ENCODE peak calls at places on chromosomes 3 and 15, in five cellular contexts. One of them, this sample, is unnamed. For H3K4me1, the result is how much of the 10 kb centered on the place peaks cover.

GRCh38 chr3:98032881-98033280 is 2.2 kb downstream of the GABRR3 start:
- DNase-seq in A549: no peak
- DNase-seq in HepG2: no peak
- DNase-seq in GM12878: no peak
- DNase-seq in K562: no peak
- DNase-seq in this sample: no peak

GRCh38 chr3:156605686-156606605 is 51.0 kb upstream of the SSR3 start:
- DNase-seq in A549: no peak
- DNase-seq in HepG2: no peak
- DNase-seq in GM12878: no peak
- DNase-seq in K562: peak
- DNase-seq in this sample: peak

GRCh38 chr3:102057781-102058421 is 208.6 kb downstream of the NFKBIZ start:
- DNase-seq in A549: no peak
- DNase-seq in HepG2: no peak
- DNase-seq in GM12878: peak
- DNase-seq in K562: no peak
- DNase-seq in this sample: no peak

GRCh38 chr3:164222200-164222599 is 856.1 kb downstream of the SI start:
- DNase-seq in A549: no peak
- DNase-seq in HepG2: no peak
- DNase-seq in GM12878: no peak
- DNase-seq in K562: no peak
- DNase-seq in this sample: no peak

GRCh38 chr3:30286007-30286669 is 320.3 kb upstream of the TGFBR2 start:
- DNase-seq in A549: peak
- DNase-seq in HepG2: no peak
- DNase-seq in GM12878: no peak
- DNase-seq in K562: no peak
- DNase-seq in this sample: no peak

GRCh38 chr15:61989698-61990097 is 70.5 kb downstream of the VPS13C start:
- DNase-seq in A549: no peak
- DNase-seq in HepG2: no peak
- DNase-seq in GM12878: no peak
- DNase-seq in K562: peak
- DNase-seq in this sample: no peak

GRCh38 chr15:62415498-62415897 is 250.4 kb upstream of the C2CD4B start:
- DNase-seq in A549: no peak
- DNase-seq in HepG2: no peak
- DNase-seq in GM12878: no peak
- DNase-seq in K562: no peak
- DNase-seq in this sample: no peak

GRCh38 chr15:66593219-66593780 is 27.5 kb upstream of the LCTL start:
- DNase-seq in A549: no peak
- DNase-seq in HepG2: no peak
- DNase-seq in GM12878: no peak
- DNase-seq in K562: no peak
- DNase-seq in this sample: no peak

GRCh38 chr3:195033531-195034091 is 237.3 kb downstream of the XXYLT1 start:
- DNase-seq in A549: no peak
- DNase-seq in HepG2: peak
- DNase-seq in GM12878: no peak
- DNase-seq in K562: no peak
- DNase-seq in this sample: no peak

GRCh38 chr3:72018339-72018984 is 233.5 kb upstream of the PROK2 start:
- DNase-seq in A549: no peak
- DNase-seq in HepG2: no peak
- DNase-seq in GM12878: no peak
- DNase-seq in K562: peak
- DNase-seq in this sample: no peak

GRCh38 chr3:56915969-56916586 is 114.3 kb upstream of the ARHGEF3 start:
- DNase-seq in A549: no peak
- DNase-seq in HepG2: no peak
- DNase-seq in GM12878: peak
- DNase-seq in K562: peak
- DNase-seq in this sample: peak

GRCh38 chr3:141114816-141115458 is 63.8 kb downstream of the SPSB4 start:
- DNase-seq in A549: peak
- DNase-seq in HepG2: peak
- DNase-seq in GM12878: no peak
- DNase-seq in K562: peak
- DNase-seq in this sample: peak

GRCh38 chr3:27914199-27914598 is 192.1 kb upstream of the EOMES start:
- DNase-seq in A549: peak
- DNase-seq in HepG2: peak
- DNase-seq in GM12878: no peak
- DNase-seq in K562: no peak
- DNase-seq in this sample: peak

GRCh38 chr15:72146934-72147333 is 28.7 kb downstream of the SENP8 start:
- DNase-seq in A549: no peak
- DNase-seq in HepG2: no peak
- DNase-seq in GM12878: no peak
- DNase-seq in K562: no peak
- DNase-seq in this sample: no peak

GRCh38 chr3:124461838-124462632 is 268.2 kb upstream of the UMPS start:
- DNase-seq in A549: no peak
- DNase-seq in HepG2: no peak
- DNase-seq in GM12878: no peak
- DNase-seq in K562: no peak
- DNase-seq in this sample: no peak

GRCh38 chr3:51379301-51379700 is 5.8 kb upstream of the MANF start:
- DNase-seq in A549: no peak
- DNase-seq in HepG2: no peak
- DNase-seq in GM12878: no peak
- DNase-seq in K562: no peak
- DNase-seq in this sample: no peak

GRCh38 chr3:106773795-106774194 is 603.4 kb upstream of the CCDC54 start:
- DNase-seq in A549: no peak
- DNase-seq in HepG2: no peak
- DNase-seq in GM12878: no peak
- DNase-seq in K562: no peak
- DNase-seq in this sample: no peak

GRCh38 chr3:123158330-123158729 is 43.4 kb upstream of the SEC22A start:
- DNase-seq in A549: no peak
- DNase-seq in HepG2: no peak
- DNase-seq in GM12878: no peak
- DNase-seq in K562: no peak
- DNase-seq in this sample: no peak

GRCh38 chr3:123158899-123159390 is 42.8 kb upstream of the SEC22A start:
- DNase-seq in A549: no peak
- DNase-seq in HepG2: no peak
- DNase-seq in GM12878: no peak
- DNase-seq in K562: no peak
- DNase-seq in this sample: no peak

GRCh38 chr3:123161167-123161566 is 40.6 kb upstream of the SEC22A start:
- DNase-seq in A549: peak
- DNase-seq in HepG2: no peak
- DNase-seq in GM12878: no peak
- DNase-seq in K562: no peak
- DNase-seq in this sample: peak

GRCh38 chr3:123157598-123158287 is 44.0 kb upstream of the SEC22A start:
- DNase-seq in A549: no peak
- DNase-seq in HepG2: peak
- DNase-seq in GM12878: no peak
- DNase-seq in K562: no peak
- DNase-seq in this sample: no peak

DNA sequence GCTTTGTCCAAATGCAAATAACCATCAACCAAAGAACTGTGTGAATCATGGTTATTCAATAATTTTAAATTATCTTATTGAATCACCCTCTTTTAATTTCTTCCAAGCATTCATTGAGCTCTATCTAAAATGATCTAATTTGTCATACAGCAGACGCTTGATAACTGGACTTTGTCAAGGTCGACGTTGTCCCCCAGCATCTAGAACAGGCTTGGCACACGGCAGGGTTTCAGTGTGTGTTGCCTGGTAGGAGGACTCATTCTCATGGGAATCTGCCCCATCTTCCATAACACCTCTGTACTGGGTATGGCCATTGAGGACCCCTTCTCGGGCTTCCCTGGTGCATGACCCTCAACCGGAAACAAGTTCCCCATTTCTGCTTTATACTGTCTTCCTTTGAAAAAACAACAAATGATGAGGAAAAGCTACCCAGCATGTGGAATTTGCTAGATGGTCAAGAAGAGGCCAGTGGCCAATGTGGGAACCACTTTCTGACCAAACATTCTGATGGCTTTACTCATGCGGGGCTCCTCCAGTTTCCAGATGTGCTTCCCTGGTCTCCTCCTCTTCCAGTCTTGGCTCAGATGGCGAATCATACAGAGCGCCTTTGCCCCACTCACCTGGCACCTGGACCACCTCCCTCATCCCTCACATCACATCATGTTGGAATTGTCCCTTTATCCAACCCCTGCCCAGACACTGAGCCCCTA is 41.7 kb upstream of the SEC22A start:
- DNase-seq in A549: no peak
- DNase-seq in HepG2: no peak
- DNase-seq in GM12878: no peak
- DNase-seq in K562: no peak
- DNase-seq in this sample: no peak
- H3K4me1 ChIP-seq in A549: under half
- H3K4me1 ChIP-seq in HepG2: under half
- H3K4me1 ChIP-seq in GM12878: under half
- H3K4me1 ChIP-seq in K562: under half
- H3K4me1 ChIP-seq in this sample: under half

GRCh38 chr15:83289160-83289559 is 4.7 kb upstream of the BNC1 start:
- DNase-seq in A549: no peak
- DNase-seq in HepG2: no peak
- DNase-seq in GM12878: no peak
- DNase-seq in K562: no peak
- DNase-seq in this sample: no peak
- TF ChIP-seq JUNB in A549: no peak
- TF ChIP-seq JUNB in HepG2: no peak
- TF ChIP-seq JUNB in GM12878: no peak
- TF ChIP-seq JUNB in K562: no peak
- TF ChIP-seq JUNB in this sample: no peak

GRCh38 chr15:80895091-80895490 is 94.5 kb downstream of the MESD start:
- DNase-seq in A549: no peak
- DNase-seq in HepG2: no peak
- DNase-seq in GM12878: no peak
- DNase-seq in K562: no peak
- DNase-seq in this sample: no peak

GRCh38 chr15:80892414-80892813 is 97.2 kb downstream of the MESD start:
- DNase-seq in A549: no peak
- DNase-seq in HepG2: no peak
- DNase-seq in GM12878: no peak
- DNase-seq in K562: no peak
- DNase-seq in this sample: no peak

GRCh38 chr15:80895965-80896364 is 93.7 kb downstream of the MESD start:
- DNase-seq in A549: no peak
- DNase-seq in HepG2: no peak
- DNase-seq in GM12878: no peak
- DNase-seq in K562: no peak
- DNase-seq in this sample: no peak

GRCh38 chr15:80891006-80891405 is 98.6 kb downstream of the MESD start:
- DNase-seq in A549: no peak
- DNase-seq in HepG2: no peak
- DNase-seq in GM12878: no peak
- DNase-seq in K562: no peak
- DNase-seq in this sample: no peak

DNA sequence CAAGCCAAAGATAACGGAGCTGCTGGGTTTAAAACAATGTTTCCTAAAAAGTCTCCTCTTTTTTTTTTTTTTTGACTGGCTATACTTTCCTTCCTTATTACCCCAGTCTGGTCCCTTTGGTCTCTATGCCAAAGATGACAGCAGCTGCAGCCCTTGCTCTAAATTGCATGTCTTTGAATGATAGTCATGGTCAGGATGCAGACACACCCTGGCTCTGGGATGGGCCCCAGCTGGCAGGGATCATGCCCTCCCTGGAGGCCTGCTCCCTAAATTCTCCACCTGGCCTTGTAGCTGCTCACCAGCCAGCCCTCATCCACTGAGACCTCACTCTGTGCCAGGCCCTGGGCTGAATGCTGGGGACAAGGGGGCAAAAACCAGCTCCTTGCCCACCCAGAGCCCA is 95.8 kb downstream of the MESD start:
- DNase-seq in A549: no peak
- DNase-seq in HepG2: no peak
- DNase-seq in GM12878: no peak
- DNase-seq in K562: no peak
- DNase-seq in this sample: no peak
- H3K4me1 ChIP-seq in A549: under half
- H3K4me1 ChIP-seq in HepG2: under half
- H3K4me1 ChIP-seq in GM12878: under half
- H3K4me1 ChIP-seq in K562: under half
- H3K4me1 ChIP-seq in this sample: under half

GRCh38 chr3:53618946-53619345 is 124.5 kb downstream of the CACNA1D start:
- DNase-seq in A549: no peak
- DNase-seq in HepG2: no peak
- DNase-seq in GM12878: no peak
- DNase-seq in K562: no peak
- DNase-seq in this sample: no peak

GRCh38 chr3:53616971-53617892 is 122.8 kb downstream of the CACNA1D start:
- DNase-seq in A549: no peak
- DNase-seq in HepG2: no peak
- DNase-seq in GM12878: no peak
- DNase-seq in K562: no peak
- DNase-seq in this sample: no peak

GRCh38 chr3:53618524-53618906 is 124.1 kb downstream of the CACNA1D start:
- DNase-seq in A549: no peak
- DNase-seq in HepG2: no peak
- DNase-seq in GM12878: no peak
- DNase-seq in K562: no peak
- DNase-seq in this sample: no peak

GRCh38 chr3:53616330-53616729 is 121.9 kb downstream of the CACNA1D start:
- DNase-seq in A549: no peak
- DNase-seq in HepG2: no peak
- DNase-seq in GM12878: no peak
- DNase-seq in K562: no peak
- DNase-seq in this sample: peak

DNA sequence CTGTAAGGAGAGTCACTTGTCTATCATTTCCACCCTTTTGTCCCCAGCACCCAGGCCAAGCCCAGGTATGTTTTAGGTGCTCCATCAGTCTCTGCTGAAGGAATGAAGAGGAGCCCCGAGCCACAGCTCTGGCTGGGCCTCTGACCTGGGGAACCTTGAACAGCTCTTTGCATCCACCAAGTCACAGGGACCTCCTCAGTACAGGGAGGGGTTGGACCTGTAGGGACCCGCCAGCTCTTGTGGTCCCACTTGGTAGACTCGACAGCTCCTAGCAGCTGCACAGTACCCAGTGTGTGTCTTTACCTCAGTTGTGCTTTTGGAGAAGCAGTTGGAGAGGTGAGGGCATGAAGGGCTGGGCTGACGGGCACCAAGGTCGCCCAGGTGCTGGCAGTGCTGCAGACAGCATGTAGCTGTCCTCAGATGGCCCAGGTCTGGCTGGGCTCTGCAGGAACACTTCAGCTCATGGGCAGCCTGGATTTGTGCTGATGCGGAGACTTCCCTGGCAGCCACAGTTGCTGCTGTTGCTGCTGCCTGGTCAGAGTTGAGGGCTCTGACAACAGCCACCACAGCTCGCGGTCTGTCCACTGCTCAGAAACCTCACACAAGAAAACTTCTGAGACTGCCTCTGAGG is 123.6 kb downstream of the CACNA1D start:
- DNase-seq in A549: no peak
- DNase-seq in HepG2: no peak
- DNase-seq in GM12878: no peak
- DNase-seq in K562: no peak
- DNase-seq in this sample: no peak
- TF ChIP-seq JUNB in A549: no peak
- TF ChIP-seq JUNB in HepG2: no peak
- TF ChIP-seq JUNB in GM12878: no peak
- TF ChIP-seq JUNB in K562: no peak
- TF ChIP-seq JUNB in this sample: no peak

This sample was measured in GM23338.